ENCODE peak calls at places on chromosomes 4 and X, in eight cellular contexts. V, G, U, L, M, D, Q and R are unnamed samples. For H3K4me1, the result is how much of the 10 kb centered on the place peaks cover.

GRCh38 chrX:22534643-22535042 is 261.9 kb downstream of the CBLL2 start:
- DNase-seq in G (no peak), M (no peak), Q (no peak), D (no peak), U (no peak), V (peak), L (peak), R (no peak)

GRCh38 chrX:110412971-110413726 is 54.5 kb downstream of the RTL9 start:
- DNase-seq in U (peak), V (peak), Q (peak), D (peak), G (peak), L (peak), M (peak), R (peak)

GRCh38 chrX:40151211-40152172 is 53.7 kb upstream of the BCOR start:
- DNase-seq in V (peak), D (no peak), M (no peak), Q (no peak), U (no peak), G (peak), L (no peak), R (no peak)

GRCh38 chr4:4761128-4761991 is 98.1 kb upstream of the MSX1 start:
- DNase-seq in U (no peak), L (no peak), G (peak), Q (no peak), M (no peak), V (no peak), D (peak), R (no peak)

GRCh38 chrX:47224266-47224895 is 5.9 kb downstream of the CDK16 start:
- DNase-seq in U (no peak), M (no peak), D (no peak), V (no peak), G (no peak), Q (no peak), L (no peak), R (no peak)

GRCh38 chr4:153499005-153499404 is 32.8 kb downstream of the TMEM131L start:
- DNase-seq in M (no peak), L (no peak), Q (no peak), U (no peak), D (no peak), V (no peak), G (no peak), R (no peak)

GRCh38 chrX:22686138-22686541 is 313.6 kb upstream of the DDX53 start:
- DNase-seq in G (no peak), M (no peak), L (no peak), V (peak), Q (no peak), U (peak), D (no peak), R (peak)

GRCh38 chrX:91434351-91435168 is at the start of gene PABPC5:
- DNase-seq in M (peak), D (no peak), G (peak), U (peak), Q (peak), V (peak), L (peak), R (peak)

GRCh38 chr4:13963601-13964000 is 336.1 kb upstream of the BOD1L1 start:
- DNase-seq in D (no peak), U (no peak), G (no peak), L (no peak), V (no peak), M (no peak), Q (no peak), R (no peak)

GRCh38 chrX:123267220-123267619 is 83.1 kb downstream of the GRIA3 start:
- DNase-seq in M (no peak), L (no peak), D (no peak), Q (no peak), G (no peak), U (no peak), V (no peak), R (no peak)

GRCh38 chr4:73617256-73617655 is 3.0 kb downstream of the RASSF6 start:
- DNase-seq in D (peak), G (no peak), U (no peak), M (no peak), L (no peak), V (no peak), Q (no peak), R (no peak)

GRCh38 chrX:146278381-146278780 is 460.8 kb downstream of the SLITRK2 start:
- DNase-seq in Q (no peak), M (no peak), G (no peak), V (no peak), L (no peak), U (no peak), D (peak), R (peak)

GRCh38 chrX:38774249-38774648 is 27.0 kb upstream of the MID1IP1 start:
- DNase-seq in G (no peak), V (no peak), M (no peak), U (no peak), L (no peak), Q (no peak), D (no peak), R (no peak)

GRCh38 chrX:108584617-108585211 is 145.1 kb downstream of the COL4A5 start:
- DNase-seq in L (no peak), Q (peak), U (no peak), G (no peak), M (peak), D (no peak), V (no peak), R (no peak)

GRCh38 chr4:169102011-169102410 is 92.0 kb upstream of the CBR4 start:
- DNase-seq in V (no peak), G (no peak), U (no peak), D (no peak), M (no peak), L (no peak), Q (no peak), R (no peak)

GRCh38 chr4:90753068-90753467 is 625.9 kb downstream of the CCSER1 start:
- DNase-seq in M (no peak), L (no peak), D (no peak), Q (no peak), U (no peak), V (no peak), G (no peak), R (no peak)

GRCh38 chr4:41140410-41140809 is 73.9 kb downstream of the APBB2 start:
- DNase-seq in M (no peak), V (no peak), U (no peak), G (no peak), Q (no peak), D (no peak), L (no peak), R (no peak)

GRCh38 chr4:6633091-6633906 is 7.2 kb upstream of the MRFAP1 start:
- DNase-seq in Q (no peak), U (no peak), D (peak), G (no peak), L (no peak), V (no peak), M (no peak), R (no peak)

GRCh38 chrX:43805579-43805978 is 76.7 kb downstream of the MAOB start:
- DNase-seq in U (no peak), V (no peak), L (no peak), D (no peak), Q (no peak), G (no peak), M (peak), R (no peak)

GRCh38 chr4:48370260-48371134 is 29.2 kb downstream of the SLAIN2 start:
- DNase-seq in G (no peak), V (no peak), U (no peak), Q (no peak), L (no peak), D (no peak), M (no peak), R (no peak)

GRCh38 chr4:41178372-41179085 is 35.8 kb downstream of the APBB2 start:
- DNase-seq in L (no peak), V (no peak), M (no peak), G (no peak), U (no peak), D (no peak), Q (no peak), R (no peak)

GRCh38 chr4:30553151-30553550 is 167.0 kb upstream of the PCDH7 start:
- DNase-seq in U (no peak), V (no peak), D (no peak), L (no peak), M (no peak), Q (no peak), G (no peak), R (no peak)

GRCh38 chr4:40325406-40326019 is 9.6 kb upstream of the CHRNA9 start:
- DNase-seq in M (peak), D (peak), Q (no peak), V (peak), G (no peak), U (no peak), L (peak), R (peak)

GRCh38 chrX:21926116-21926515 is 14.4 kb upstream of the SMS start:
- DNase-seq in U (no peak), M (peak), D (no peak), V (no peak), L (no peak), G (no peak), Q (no peak), R (no peak)

GRCh38 chrX:100745806-100746537 is 14.1 kb upstream of the SYTL4 start:
- DNase-seq in V (peak), G (no peak), L (peak), Q (no peak), D (no peak), U (no peak), M (no peak), R (peak)

GRCh38 chrX:103774070-103774642 is 2.5 kb upstream of the PLP1 start:
- DNase-seq in U (no peak), L (no peak), G (no peak), V (peak), Q (no peak), D (peak), M (peak), R (peak)

GRCh38 chrX:44785652-44786051 is 58.2 kb upstream of the DUSP21 start:
- DNase-seq in D (no peak), G (no peak), L (no peak), Q (no peak), V (no peak), U (no peak), M (peak), R (no peak)

GRCh38 chr4:138398297-138398696 is 156.1 kb upstream of the SLC7A11 start:
- DNase-seq in D (no peak), V (no peak), L (no peak), U (no peak), Q (peak), M (no peak), G (no peak), R (no peak)

GRCh38 chrX:66731398-66731797 is 92.5 kb upstream of the EDA2R start:
- DNase-seq in L (no peak), V (peak), D (peak), G (no peak), Q (peak), U (no peak), M (peak), R (no peak)

GRCh38 chr4:108651068-108651794 is 832 bp downstream of the OSTC start:
- DNase-seq in V (no peak), U (no peak), L (no peak), Q (no peak), D (peak), M (peak), G (no peak), R (no peak)

GRCh38 chrX:132023117-132023895 is at the start of gene STK26:
- DNase-seq in U (peak), G (peak), L (peak), M (peak), D (peak), Q (no peak), V (peak), R (peak)

DNA sequence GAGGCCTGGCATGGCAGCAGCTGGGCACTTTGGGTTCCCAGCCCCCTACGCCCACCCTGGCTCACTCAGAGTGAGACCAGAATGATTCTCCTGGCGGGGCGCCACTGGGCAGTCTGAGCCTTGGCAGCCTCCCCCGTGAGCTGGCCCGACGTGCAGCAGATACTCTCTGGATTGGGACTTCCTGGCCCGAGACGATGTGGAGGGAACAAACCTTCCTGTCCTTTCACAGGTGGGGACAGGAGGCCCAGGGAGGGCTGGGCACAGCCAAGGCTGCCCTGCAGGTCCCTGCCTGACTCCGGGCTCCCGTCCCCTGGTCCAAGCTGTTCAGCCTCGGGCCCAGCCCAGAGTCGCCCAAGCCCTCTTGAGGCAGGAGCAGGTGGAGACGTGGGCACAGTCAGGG is 17.9 kb upstream of the ADD1 start:
- DNase-seq in D (no peak), Q (no peak), G (no peak), L (no peak), M (no peak), U (no peak), V (no peak), R (no peak)
- H3K4me1 ChIP-seq in D (under half), Q (under half), G (under half), L (under half), M (under half), U (under half), V (under half), R (under half)

GRCh38 chr4:133147922-133148689 is 988 bp upstream of the PCDH10 start:
- DNase-seq in L (no peak), Q (no peak), D (no peak), V (peak), U (no peak), G (peak), M (peak), R (peak)
- H3K4me3 ChIP-seq in L (peak), Q (peak), D (no peak), V (peak), U (peak), G (peak), M (peak), R (peak)

DNA sequence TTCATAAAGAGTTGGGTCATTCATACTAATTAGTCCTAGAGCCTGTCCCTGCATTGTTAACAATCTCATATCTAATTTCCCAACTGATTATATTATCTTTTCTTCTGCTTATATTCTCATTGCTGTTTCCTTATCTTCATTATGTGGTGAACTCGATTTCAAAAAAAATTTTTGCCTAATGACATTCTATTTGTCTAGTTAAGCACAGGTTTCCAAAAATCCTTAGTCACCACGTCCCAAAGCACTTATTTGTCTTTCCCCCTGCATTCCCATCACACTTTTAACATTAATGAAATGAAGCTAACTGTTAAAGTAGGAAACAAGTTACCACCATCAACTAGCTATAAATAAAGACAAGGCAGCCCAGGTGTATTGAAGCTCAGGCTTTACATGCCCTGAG is 131.1 kb downstream of the IQCM start:
- DNase-seq in G (no peak), V (no peak), Q (no peak), M (no peak), L (no peak), U (no peak), D (no peak), R (no peak)
- H3K4me1 ChIP-seq in G (under half), V (under half), Q (under half), M (under half), L (under half), U (under half), D (under half), R (under half)

DNA sequence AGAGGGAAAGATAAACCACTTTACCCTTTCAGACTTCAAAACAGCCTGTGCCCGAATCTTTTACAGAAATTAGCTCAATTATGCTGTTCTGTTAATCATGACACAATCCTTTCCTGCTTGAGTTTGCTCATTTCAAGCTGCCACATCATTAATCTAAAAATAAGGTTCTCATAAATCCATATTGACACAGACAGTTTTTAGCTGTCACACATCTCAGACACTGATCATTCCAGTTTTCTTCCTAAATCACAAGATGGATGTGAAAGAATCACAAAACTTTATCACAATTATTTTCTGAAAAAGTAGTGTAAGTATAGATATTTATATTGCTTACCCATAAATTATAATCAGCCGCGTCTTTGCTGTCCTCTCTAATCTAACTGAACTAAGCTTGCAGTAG is 27.9 kb upstream of the AMELX start:
- DNase-seq in G (no peak), U (no peak), Q (no peak), D (no peak), V (no peak), L (no peak), M (no peak), R (no peak)
- H3K4me3 ChIP-seq in G (no peak), U (no peak), Q (no peak), D (no peak), V (no peak), L (no peak), M (no peak), R (no peak)

GRCh38 chr4:80498725-80499124 is 163.2 kb downstream of the CFAP299 start:
- DNase-seq in M (no peak), G (no peak), U (no peak), L (no peak), D (no peak), Q (no peak), V (no peak), R (no peak)
- H3K4me1 ChIP-seq in M (under half), G (under half), U (under half), L (under half), D (under half), Q (under half), V (under half), R (under half)

DNA sequence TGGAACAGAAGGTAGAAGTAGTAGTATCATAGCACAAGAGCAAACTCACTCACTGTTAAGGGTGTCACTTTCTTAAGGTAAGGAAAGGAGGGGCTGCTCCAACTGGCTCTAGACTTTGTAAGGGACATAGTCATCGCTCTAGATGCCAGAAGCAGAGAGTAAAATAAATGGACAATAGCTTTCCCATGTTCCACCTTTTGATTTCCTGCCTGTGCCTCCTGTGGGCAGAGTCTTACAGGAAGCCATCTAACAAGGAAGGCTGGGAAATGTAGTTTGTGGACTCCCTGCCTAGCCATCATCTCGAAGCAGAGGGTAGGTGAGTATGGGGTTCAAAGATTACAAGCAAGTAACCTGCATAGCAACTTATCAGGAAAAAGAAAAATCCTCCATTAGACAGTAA is 1.7 kb upstream of the METTL14 start:
- DNase-seq in V (no peak), M (peak), G (no peak), L (no peak), D (peak), Q (no peak), U (no peak), R (no peak)
- H3K4me3 ChIP-seq in V (no peak), M (no peak), G (no peak), L (no peak), D (no peak), Q (no peak), U (no peak), R (no peak)

GRCh38 chr4:143515905-143516304 is 2.4 kb downstream of the SMARCA5 start:
- DNase-seq in L (no peak), D (no peak), V (no peak), M (no peak), G (no peak), Q (no peak), U (no peak), R (no peak)

GRCh38 chr4:143514432-143514831 is 930 bp downstream of the SMARCA5 start:
- DNase-seq in G (peak), L (peak), V (peak), U (peak), D (peak), M (peak), Q (no peak), R (peak)

GRCh38 chr4:143513314-143514211 is at the start of gene SMARCA5:
- DNase-seq in M (peak), U (peak), V (peak), Q (peak), D (peak), G (peak), L (peak), R (peak)

GRCh38 chr4:143512978-143513313 is 556 bp upstream of the SMARCA5 start:
- DNase-seq in V (no peak), Q (no peak), U (no peak), D (peak), M (no peak), L (no peak), G (no peak), R (no peak)

GRCh38 chr4:143517764-143518163 is 4.3 kb downstream of the SMARCA5 start:
- DNase-seq in Q (no peak), V (no peak), M (no peak), L (no peak), G (no peak), D (no peak), U (no peak), R (no peak)
- H3K4me1 ChIP-seq in Q (under half), V (under half), M (under half), L (under half), G (under half), D (under half), U (under half), R (under half)

GRCh38 chrX:10133980-10134676 is 22.6 kb upstream of the CLCN4 start:
- DNase-seq in M (peak), V (no peak), U (no peak), Q (no peak), L (no peak), D (no peak), G (no peak), R (no peak)

GRCh38 chrX:10135561-10136399 is 21.0 kb upstream of the CLCN4 start:
- DNase-seq in G (no peak), U (no peak), V (peak), L (no peak), D (no peak), Q (no peak), M (no peak), R (no peak)

GRCh38 chrX:10137516-10137915 is 19.3 kb upstream of the CLCN4 start:
- DNase-seq in Q (no peak), V (no peak), M (no peak), G (no peak), U (no peak), L (no peak), D (no peak), R (no peak)

GRCh38 chrX:10138726-10139125 is 18.0 kb upstream of the CLCN4 start:
- DNase-seq in L (no peak), D (no peak), Q (no peak), G (no peak), U (no peak), M (no peak), V (no peak), R (no peak)

GRCh38 chrX:10134921-10135320 is 21.9 kb upstream of the CLCN4 start:
- DNase-seq in U (no peak), V (no peak), D (no peak), Q (no peak), G (no peak), M (no peak), L (no peak), R (no peak)
- H3K4me3 ChIP-seq in U (no peak), V (no peak), D (no peak), Q (no peak), G (no peak), M (no peak), L (no peak), R (no peak)

DNA sequence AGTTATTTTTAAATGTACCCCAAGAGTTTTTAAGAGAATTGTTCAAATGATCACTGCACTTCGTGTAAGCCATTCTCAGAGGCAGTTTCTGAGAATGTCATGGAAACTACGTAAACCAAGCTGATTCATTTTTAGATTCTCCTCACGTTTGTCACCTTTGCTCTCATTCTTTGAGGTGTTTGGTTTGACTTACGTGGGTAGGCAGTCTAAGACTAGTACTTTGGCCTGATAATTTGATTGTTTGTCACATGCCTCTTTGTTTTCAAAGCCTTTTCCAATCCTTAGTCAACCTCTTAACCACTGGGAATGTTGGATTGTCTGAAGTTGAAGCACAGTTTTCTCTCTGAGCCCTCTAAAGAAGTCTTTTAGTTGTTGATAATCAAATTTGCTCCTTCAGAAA is 10.5 kb downstream of the SEPTIN11 start:
- DNase-seq in Q (no peak), M (no peak), U (no peak), D (no peak), L (no peak), V (no peak), G (no peak), R (no peak)
- H3K4me1 ChIP-seq in Q (under half), M (under half), U (under half), D (under half), L (under half), V (under half), G (under half), R (under half)